ENCODE peak calls at places on chromosome 17, in five cellular contexts. B is AG09309, Y is brain microvascular endothelial cell, F is Calu3, I is GM12878. R is an unnamed sample.

GRCh38 chr17:9115446-9116265 is 94.3 kb downstream of the NTN1 start:
- DNase-seq in I (no peak), Y (peak), B (no peak), F (peak), R (no peak)

GRCh38 chr17:68954146-68954971 is 833 bp downstream of the ABCA8 start:
- DNase-seq in B (no peak), I (no peak), F (no peak), Y (no peak), R (no peak)

GRCh38 chr17:33765871-33766270 is 472.8 kb upstream of the ASIC2 start:
- DNase-seq in I (no peak), B (no peak), F (no peak), Y (no peak), R (no peak)

GRCh38 chr17:29584452-29585079 is 4.9 kb downstream of the GIT1 start:
- DNase-seq in B (no peak), I (no peak), F (no peak), Y (no peak), R (no peak)

GRCh38 chr17:41629826-41630670 is 5.7 kb upstream of the KRT17 start:
- DNase-seq in Y (no peak), I (no peak), F (no peak), B (no peak), R (no peak)

GRCh38 chr17:263271-263670 is 81.8 kb upstream of the DOC2B start:
- DNase-seq in I (no peak), F (no peak), B (no peak), Y (no peak), R (no peak)

GRCh38 chr17:28745777-28746473 is 2.1 kb downstream of the TRAF4 start:
- DNase-seq in Y (no peak), F (peak), B (no peak), I (no peak), R (peak)

GRCh38 chr17:80204626-80205468 is 15.3 kb downstream of the SGSH start:
- DNase-seq in F (no peak), B (no peak), Y (no peak), I (no peak), R (no peak)

GRCh38 chr17:58120195-58120822 is 27.9 kb upstream of the OR4D1 start:
- DNase-seq in Y (peak), B (no peak), I (no peak), F (peak), R (peak)

GRCh38 chr17:58083491-58084316 is 485 bp downstream of the DYNLL2 start:
- DNase-seq in B (no peak), I (no peak), F (peak), Y (peak), R (peak)

GRCh38 chr17:55451758-55452468 is 30.3 kb upstream of the MMD start:
- DNase-seq in B (no peak), I (no peak), F (no peak), Y (no peak), R (no peak)

GRCh38 chr17:28724500-28725165 is 1.4 kb downstream of the TLCD1 start:
- DNase-seq in Y (no peak), F (no peak), B (no peak), I (no peak), R (no peak)

GRCh38 chr17:43449470-43450202 is 34.1 kb upstream of the DHX8 start:
- DNase-seq in B (no peak), F (peak), I (no peak), Y (no peak), R (peak)

GRCh38 chr17:17215575-17215974 is 9.4 kb upstream of the PLD6 start:
- DNase-seq in I (no peak), F (no peak), B (no peak), Y (no peak), R (no peak)

GRCh38 chr17:17214646-17215436 is 8.7 kb upstream of the PLD6 start:
- DNase-seq in I (no peak), Y (no peak), F (no peak), B (no peak), R (no peak)

GRCh38 chr17:17216236-17216635 is 10.1 kb upstream of the PLD6 start:
- DNase-seq in F (no peak), Y (no peak), B (no peak), I (no peak), R (no peak)

GRCh38 chr17:17213775-17214174 is 7.6 kb upstream of the PLD6 start:
- DNase-seq in F (no peak), Y (no peak), I (no peak), B (no peak), R (no peak)

DNA sequence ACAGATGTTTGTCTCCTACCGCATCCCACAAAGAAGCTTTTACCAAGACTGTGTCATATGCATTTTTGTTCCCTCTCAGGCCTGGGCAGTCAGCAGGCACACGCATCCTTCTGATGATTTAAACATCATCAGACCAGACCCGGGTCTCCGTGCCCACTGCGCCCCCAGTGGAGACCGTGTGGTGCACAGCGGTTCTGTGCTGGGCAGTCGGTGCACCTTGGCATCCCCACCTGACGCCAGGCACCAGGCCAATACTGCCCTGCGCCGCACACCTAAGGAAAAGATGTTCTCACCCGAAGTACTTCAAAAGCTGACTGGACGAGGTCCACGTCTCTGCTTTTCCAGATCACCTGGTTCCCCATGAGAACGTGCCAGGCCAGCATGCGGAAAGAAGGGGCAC is 10.6 kb upstream of the PLD6 start:
- DNase-seq in B (no peak), Y (no peak), I (no peak), F (no peak), R (no peak)
- TF ChIP-seq CTCF in B (no peak), Y (peak), I (no peak), F (no peak), R (no peak)

DNA sequence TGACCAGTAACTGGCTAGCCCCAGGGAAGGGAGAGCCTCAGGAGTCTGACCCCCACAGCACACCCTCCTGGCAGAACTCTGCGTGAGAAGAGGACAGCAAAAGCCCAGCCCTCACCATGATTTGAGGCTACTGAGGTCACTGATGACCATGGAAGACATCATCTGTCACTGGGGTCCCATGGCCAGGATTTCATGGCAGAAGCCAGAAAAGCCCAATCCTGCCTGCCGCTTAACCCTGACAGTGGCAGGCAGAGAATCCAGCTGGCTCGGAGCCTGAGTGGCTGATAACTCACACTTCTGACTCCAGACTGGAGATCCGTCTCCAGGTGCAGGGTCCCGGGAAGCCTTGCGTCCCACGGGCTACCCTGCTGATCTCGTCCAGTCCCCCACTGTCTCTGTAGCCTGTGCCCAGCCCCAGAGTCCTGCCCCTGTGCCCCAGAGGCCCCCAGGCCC is 17.5 kb downstream of the GRIN2C start:
- DNase-seq in F (no peak), I (no peak), B (no peak), Y (no peak), R (no peak)
- TF ChIP-seq CTCF in F (no peak), I (no peak), B (no peak), Y (no peak), R (no peak)

GRCh38 chr17:27400991-27401390 is 55.3 kb upstream of the KSR1 start:
- DNase-seq in F (no peak), I (no peak), B (no peak), Y (no peak), R (no peak)

GRCh38 chr17:27407916-27408846 is 48.1 kb upstream of the KSR1 start:
- DNase-seq in B (peak), Y (peak), F (no peak), I (no peak), R (peak)

GRCh38 chr17:27402943-27403342 is 53.3 kb upstream of the KSR1 start:
- DNase-seq in Y (no peak), F (no peak), I (no peak), B (no peak), R (no peak)

GRCh38 chr17:27398691-27399090 is 57.6 kb upstream of the KSR1 start:
- DNase-seq in I (no peak), F (no peak), B (no peak), Y (no peak), R (no peak)

GRCh38 chr17:27403480-27404005 is 52.7 kb upstream of the KSR1 start:
- DNase-seq in F (no peak), I (no peak), Y (no peak), B (no peak), R (no peak)
- TF ChIP-seq CTCF in F (no peak), I (no peak), Y (no peak), B (no peak), R (no peak)

DNA sequence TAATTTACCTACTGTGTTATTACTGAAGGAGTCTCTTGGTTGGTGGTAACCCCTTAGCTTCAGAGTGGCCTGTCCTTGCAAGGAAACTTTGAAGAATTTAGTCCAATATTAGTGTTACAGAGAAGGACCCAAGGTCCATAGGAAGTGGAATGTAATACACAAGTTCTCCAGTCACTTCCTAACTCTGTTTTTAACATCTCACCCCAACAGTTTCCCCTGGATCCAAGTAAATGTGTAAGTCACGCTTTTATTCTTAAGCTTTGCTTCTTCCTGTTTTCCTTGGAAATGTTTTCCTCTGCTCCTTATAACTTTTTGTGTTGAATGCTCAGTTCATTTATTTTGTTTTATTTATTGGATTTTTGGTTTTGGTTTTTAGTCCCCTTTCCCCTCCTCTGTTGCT is 25.9 kb upstream of the RPRML start:
- DNase-seq in B (no peak), I (no peak), F (no peak), Y (no peak), R (no peak)
- TF ChIP-seq CTCF in B (no peak), I (no peak), F (no peak), Y (no peak), R (no peak)

GRCh38 chr17:2416010-2416734 is 15.3 kb upstream of the MNT start:
- DNase-seq in F (peak), B (peak), Y (peak), I (no peak), R (peak)
- TF ChIP-seq CTCF in F (peak), B (peak), Y (peak), I (peak), R (peak)

DNA sequence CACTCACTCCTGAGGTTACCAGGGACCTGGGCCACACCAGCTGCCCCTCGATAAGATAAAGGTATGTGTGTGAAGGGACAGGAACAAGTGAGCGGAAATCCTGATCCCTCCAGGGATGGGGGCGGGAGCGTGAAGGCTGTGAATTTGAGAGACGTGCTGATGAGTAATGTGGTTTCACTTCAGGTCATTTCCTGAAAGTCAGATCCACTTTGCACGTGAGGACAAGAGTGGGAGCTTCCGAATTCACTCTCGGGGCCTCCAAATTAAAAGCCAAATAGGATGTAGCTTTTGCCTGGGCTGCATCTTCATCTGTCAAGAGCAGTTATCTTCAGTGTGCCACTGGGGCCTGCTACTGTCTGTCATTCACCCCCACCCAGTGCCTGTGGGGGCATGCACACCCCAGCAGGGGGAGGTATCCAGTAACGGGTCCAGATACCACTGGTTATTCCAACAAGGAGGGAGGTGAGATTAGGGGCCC is 87.4 kb upstream of the LHX1 start:
- DNase-seq in B (peak), Y (peak), I (peak), F (peak), R (peak)
- TF ChIP-seq CTCF in B (peak), Y (peak), I (no peak), F (peak), R (no peak)

GRCh38 chr17:79043931-79044320 is 20.0 kb downstream of the C1QTNF1 start:
- DNase-seq in Y (no peak), B (no peak), F (no peak), I (no peak), R (no peak)
- TF ChIP-seq CTCF in Y (no peak), B (no peak), F (no peak), I (no peak), R (no peak)

DNA sequence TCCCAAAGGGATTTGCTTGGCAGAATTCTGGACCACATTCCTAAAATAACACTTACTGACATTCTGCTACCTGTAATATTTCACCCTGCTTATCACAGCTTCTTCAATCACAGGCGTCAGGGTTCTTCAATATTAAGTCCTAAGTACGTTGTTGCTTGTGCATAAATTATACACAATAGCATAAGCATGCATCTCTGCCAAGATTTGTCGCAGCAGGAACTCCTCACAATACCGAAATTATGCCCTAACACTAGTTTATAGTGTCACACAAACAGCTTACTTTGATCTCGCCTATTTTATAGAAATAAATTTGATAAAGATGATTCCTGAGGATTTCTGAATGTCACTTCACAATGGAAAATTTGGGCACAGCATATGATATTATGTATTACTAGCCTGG is 48.8 kb downstream of the UBE2G1 start:
- DNase-seq in Y (no peak), F (no peak), I (no peak), B (no peak), R (no peak)
- TF ChIP-seq CTCF in Y (no peak), F (no peak), I (no peak), B (no peak), R (no peak)

GRCh38 chr17:82021728-82022309 is 859 bp downstream of the CENPX start:
- DNase-seq in B (no peak), Y (no peak), I (no peak), F (no peak), R (no peak)

GRCh38 chr17:82018152-82019041 is 4.3 kb downstream of the CENPX start:
- DNase-seq in Y (no peak), B (no peak), F (no peak), I (no peak), R (no peak)

GRCh38 chr17:82019208-82019727 is 3.4 kb downstream of the CENPX start:
- DNase-seq in Y (no peak), B (no peak), I (no peak), F (no peak), R (no peak)

GRCh38 chr17:82020874-82021727 is 1.6 kb downstream of the CENPX start:
- DNase-seq in F (peak), B (peak), Y (peak), I (no peak), R (peak)

DNA sequence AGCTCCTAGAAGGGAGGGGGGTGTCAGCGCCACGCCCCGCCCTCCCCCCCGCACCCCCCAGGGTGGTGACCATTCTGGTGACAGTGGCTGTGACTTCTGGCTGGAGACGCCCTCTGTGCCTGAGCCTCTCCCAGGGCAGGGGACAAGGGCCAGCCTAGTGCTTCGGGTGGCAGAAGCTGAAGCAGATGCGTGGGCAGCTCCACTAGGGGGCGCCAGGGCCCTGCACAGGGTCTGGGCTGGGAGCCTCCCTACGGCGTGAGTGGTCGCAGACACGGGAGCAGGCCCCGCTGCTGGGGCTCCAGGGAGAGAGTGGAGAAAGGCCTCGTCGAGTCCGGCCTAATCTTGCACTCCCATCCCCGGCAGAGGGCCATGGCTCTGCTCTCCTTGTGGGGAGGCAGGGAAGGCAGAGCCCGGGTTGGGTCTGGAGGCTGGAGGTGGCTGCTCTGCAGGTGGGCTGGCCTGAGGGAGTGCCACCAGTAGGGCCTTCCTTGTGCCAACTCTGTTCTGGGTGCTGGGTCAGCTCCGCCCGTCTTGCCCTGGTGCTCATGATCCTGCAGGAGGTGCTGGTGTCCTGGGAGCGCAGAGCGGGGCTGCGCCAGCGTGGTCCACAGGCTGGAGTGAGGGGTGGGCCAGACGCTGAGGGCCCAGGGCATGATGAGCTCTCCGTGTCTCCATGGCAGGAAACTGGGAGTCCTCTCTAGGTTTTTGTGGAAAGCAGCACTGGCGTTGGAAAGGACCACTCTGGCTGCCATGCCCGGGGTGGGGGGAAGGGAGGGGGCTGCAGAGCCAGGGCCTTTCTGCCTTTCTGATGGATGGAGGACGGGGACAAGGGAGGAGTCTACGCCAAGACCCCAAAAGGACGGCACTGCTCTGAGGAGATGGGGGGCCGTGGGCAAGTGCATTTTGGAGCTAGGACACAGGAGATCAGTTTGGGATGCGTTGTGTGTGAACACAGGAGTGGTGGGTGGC is 2.5 kb downstream of the CENPX start:
- DNase-seq in B (no peak), Y (no peak), I (no peak), F (peak), R (peak)
- TF ChIP-seq CTCF in B (peak), Y (peak), I (peak), F (peak), R (peak)